ENCODE peak calls at places on chromosomes 2 and 18, in ten cellular contexts. I is RCC 7860; S is naive thymus-derived CD8-positive, alpha-beta T cell; R is activated CD4-positive, CD25-positive, alpha-beta regulatory T cell; K is stomach; C is caudate nucleus; D is transverse colon; W is activated CD8-positive, alpha-beta memory T cell treated with anti-CD3 and anti-CD28 coated beads, Interleukin-2, amount 50 U/mL, for 48 hours; Y is CD8-positive, alpha-beta memory T cell; P is cardiac septum. E is an unnamed sample.

GRCh38 chr2:40488101-40488598 is 36.3 kb upstream of the SLC8A1 start:
- DNase-seq in W (no peak), D (no peak), C (no peak), K (no peak), P (no peak), R (no peak), S (no peak), I (peak), Y (no peak), E (no peak)

GRCh38 chr2:173280853-173281252 is 73.8 kb upstream of the CDCA7 start:
- DNase-seq in S (no peak), C (no peak), Y (no peak), D (no peak), I (no peak), P (no peak), W (no peak), R (no peak), K (no peak), E (no peak)

GRCh38 chr2:178306351-178307073 is 112.2 kb downstream of the OSBPL6 start:
- DNase-seq in R (no peak), C (no peak), I (no peak), P (no peak), S (no peak), Y (no peak), D (peak), W (peak), K (no peak), E (no peak)

GRCh38 chr2:150134223-150134858 is 353.1 kb downstream of the RND3 start:
- DNase-seq in D (no peak), I (no peak), P (no peak), Y (no peak), R (no peak), W (no peak), K (no peak), C (no peak), S (no peak), E (no peak)

GRCh38 chr2:168185583-168186274 is 61.7 kb downstream of the STK39 start:
- DNase-seq in K (no peak), W (no peak), S (no peak), Y (no peak), R (no peak), C (no peak), P (no peak), D (no peak), I (no peak), E (no peak)

GRCh38 chr2:1743396-1744150 is 742 bp downstream of the PXDN start:
- DNase-seq in K (no peak), D (no peak), C (no peak), I (no peak), S (no peak), P (peak), R (no peak), W (peak), Y (no peak), E (no peak)

GRCh38 chr2:160214461-160215055 is 14.5 kb upstream of the ITGB6 start:
- DNase-seq in S (no peak), P (no peak), C (no peak), W (no peak), D (no peak), R (no peak), K (no peak), I (peak), Y (no peak), E (no peak)

GRCh38 chr2:230932556-230933511 is 7.8 kb upstream of the GPR55 start:
- DNase-seq in C (no peak), K (peak), Y (no peak), R (no peak), I (no peak), W (peak), D (no peak), P (peak), S (no peak), E (peak)

GRCh38 chr2:149561309-149561926 is 26.2 kb downstream of the MMADHC start:
- DNase-seq in R (no peak), K (no peak), P (no peak), Y (peak), I (no peak), W (no peak), D (no peak), C (no peak), S (peak), E (no peak)

GRCh38 chr2:236748385-236748784 is 178.8 kb downstream of the ACKR3 start:
- DNase-seq in S (no peak), Y (no peak), C (no peak), I (no peak), P (no peak), K (no peak), W (no peak), R (no peak), D (peak), E (no peak)

GRCh38 chr18:3891245-3891644 is 441.3 kb downstream of the TGIF1 start:
- DNase-seq in W (no peak), D (no peak), C (no peak), Y (no peak), K (no peak), P (no peak), R (no peak), S (no peak), I (no peak), E (no peak)

GRCh38 chr2:27307545-27308358 is 493 bp downstream of the UCN start:
- DNase-seq in Y (no peak), I (no peak), P (no peak), C (no peak), S (no peak), D (no peak), W (no peak), R (no peak), K (no peak), E (no peak)

GRCh38 chr2:127864877-127865276 is 6.9 kb upstream of the POLR2D start:
- DNase-seq in D (peak), P (no peak), Y (no peak), S (no peak), I (no peak), K (no peak), R (no peak), W (no peak), C (no peak), E (no peak)

GRCh38 chr2:169395821-169396374 is 33.6 kb upstream of the LRP2 start:
- DNase-seq in D (no peak), I (no peak), Y (no peak), W (no peak), R (no peak), K (no peak), C (no peak), S (no peak), P (no peak), E (no peak)

GRCh38 chr2:98849113-98849512 is 86.9 kb downstream of the CRACDL start:
- DNase-seq in Y (no peak), W (no peak), R (no peak), S (no peak), D (no peak), K (no peak), I (no peak), P (no peak), C (no peak), E (no peak)

GRCh38 chr18:69261436-69261835 is 139.3 kb upstream of the DOK6 start:
- DNase-seq in W (no peak), R (no peak), C (no peak), D (no peak), I (no peak), Y (no peak), P (no peak), K (no peak), S (no peak), E (no peak)

GRCh38 chr2:20573611-20574422 is 77.1 kb downstream of the HS1BP3 start:
- DNase-seq in Y (no peak), I (no peak), R (no peak), S (no peak), C (peak), K (no peak), D (peak), W (no peak), P (no peak), E (no peak)

GRCh38 chr18:76496200-76496890 is 1.3 kb upstream of the ZNF516 start:
- DNase-seq in P (no peak), W (no peak), S (peak), D (peak), I (no peak), Y (no peak), R (no peak), C (no peak), K (peak), E (no peak)

GRCh38 chr2:73850009-73850408 is 21.2 kb downstream of the STAMBP start:
- DNase-seq in C (no peak), W (no peak), I (no peak), R (no peak), Y (no peak), K (no peak), D (no peak), P (no peak), S (no peak), E (no peak)

GRCh38 chr2:172813314-172813888 is 77.8 kb downstream of the RAPGEF4 start:
- DNase-seq in R (no peak), C (no peak), K (no peak), D (no peak), W (no peak), I (no peak), S (no peak), Y (no peak), P (no peak), E (no peak)

GRCh38 chr2:17830053-17831034 is 14.1 kb downstream of the MSGN1 start:
- DNase-seq in Y (no peak), C (peak), K (peak), S (no peak), D (peak), I (peak), P (peak), R (no peak), W (peak), E (no peak)

GRCh38 chr2:24881623-24882022 is 38.4 kb downstream of the ADCY3 start:
- DNase-seq in P (no peak), S (no peak), C (no peak), Y (no peak), K (no peak), D (no peak), I (no peak), R (no peak), W (no peak), E (no peak)

GRCh38 chr2:88709117-88709739 is 17.8 kb downstream of the RPIA start:
- DNase-seq in R (no peak), W (no peak), K (no peak), C (no peak), I (no peak), Y (no peak), S (no peak), D (no peak), P (no peak), E (no peak)

GRCh38 chr2:205511666-205512065 is 170.6 kb upstream of the NRP2 start:
- DNase-seq in C (no peak), Y (no peak), S (no peak), K (no peak), P (no peak), D (no peak), W (no peak), R (no peak), I (no peak), E (no peak)

GRCh38 chr2:176488446-176488845 is 219.2 kb downstream of the MTX2 start:
- DNase-seq in K (no peak), C (no peak), P (no peak), S (no peak), I (no peak), D (no peak), R (no peak), W (no peak), Y (no peak), E (no peak)

GRCh38 chr2:28406276-28407096 is 13.8 kb downstream of the FOSL2 start:
- DNase-seq in I (peak), R (no peak), D (peak), C (no peak), Y (peak), W (peak), P (peak), K (peak), S (peak), E (no peak)

GRCh38 chr2:45932278-45932975 is 281.0 kb downstream of the PRKCE start:
- DNase-seq in W (no peak), I (peak), C (no peak), Y (no peak), P (no peak), D (no peak), S (no peak), R (no peak), K (no peak), E (no peak)